ENCODE peak calls at places on chromosomes 1 and 21, in eight cellular contexts. One of them, this sample, is unnamed.

GRCh38 chr1:119978018-119978505 is 81.7 kb upstream of the ADAM30 start:
- DNase-seq in SK-N-SH: no peak
- DNase-seq in GM23338: no peak
- DNase-seq in neural progenitor cell: no peak
- DNase-seq in PC-3: no peak
- DNase-seq in hepatocyte: no peak
- DNase-seq in GM23248: no peak
- DNase-seq in MM.1S: no peak
- DNase-seq in this sample: no peak

GRCh38 chr21:32096411-32096810 is 182.4 kb downstream of the MIS18A start:
- DNase-seq in GM23248: peak
- DNase-seq in SK-N-SH: peak
- DNase-seq in hepatocyte: no peak
- DNase-seq in GM23338: peak
- DNase-seq in PC-3: peak
- DNase-seq in neural progenitor cell: peak
- DNase-seq in MM.1S: peak
- DNase-seq in this sample: peak

GRCh38 chr1:75953461-75953860 is 21.3 kb upstream of the ASB17 start:
- DNase-seq in hepatocyte: no peak
- DNase-seq in neural progenitor cell: peak
- DNase-seq in GM23248: no peak
- DNase-seq in PC-3: no peak
- DNase-seq in MM.1S: no peak
- DNase-seq in GM23338: peak
- DNase-seq in SK-N-SH: no peak
- DNase-seq in this sample: no peak

GRCh38 chr1:110243581-110243980 is 33.5 kb downstream of the KCNC4 start:
- DNase-seq in neural progenitor cell: peak
- DNase-seq in GM23338: peak
- DNase-seq in MM.1S: peak
- DNase-seq in SK-N-SH: no peak
- DNase-seq in GM23248: no peak
- DNase-seq in PC-3: no peak
- DNase-seq in hepatocyte: no peak
- DNase-seq in this sample: no peak

GRCh38 chr1:45585110-45585426 is 1.2 kb downstream of the NASP start:
- DNase-seq in MM.1S: no peak
- DNase-seq in SK-N-SH: no peak
- DNase-seq in PC-3: no peak
- DNase-seq in neural progenitor cell: no peak
- DNase-seq in GM23338: no peak
- DNase-seq in GM23248: no peak
- DNase-seq in hepatocyte: no peak
- DNase-seq in this sample: no peak

GRCh38 chr1:87778896-87779295 is 450.2 kb downstream of the LMO4 start:
- DNase-seq in neural progenitor cell: no peak
- DNase-seq in SK-N-SH: no peak
- DNase-seq in MM.1S: no peak
- DNase-seq in GM23248: no peak
- DNase-seq in PC-3: no peak
- DNase-seq in hepatocyte: no peak
- DNase-seq in GM23338: peak
- DNase-seq in this sample: no peak

GRCh38 chr1:89552481-89553194 is 28.0 kb downstream of the LRRC8B start:
- DNase-seq in GM23248: peak
- DNase-seq in neural progenitor cell: no peak
- DNase-seq in PC-3: no peak
- DNase-seq in SK-N-SH: no peak
- DNase-seq in MM.1S: peak
- DNase-seq in GM23338: no peak
- DNase-seq in hepatocyte: no peak
- DNase-seq in this sample: no peak

GRCh38 chr1:234613128-234613875 is 3.3 kb upstream of the IRF2BP2 start:
- DNase-seq in neural progenitor cell: no peak
- DNase-seq in hepatocyte: peak
- DNase-seq in GM23338: no peak
- DNase-seq in MM.1S: no peak
- DNase-seq in SK-N-SH: no peak
- DNase-seq in GM23248: peak
- DNase-seq in PC-3: no peak
- DNase-seq in this sample: no peak

GRCh38 chr1:32891241-32891570 is 4.9 kb downstream of the HPCA start:
- DNase-seq in GM23248: peak
- DNase-seq in PC-3: no peak
- DNase-seq in MM.1S: no peak
- DNase-seq in hepatocyte: no peak
- DNase-seq in GM23338: no peak
- DNase-seq in neural progenitor cell: no peak
- DNase-seq in SK-N-SH: no peak
- DNase-seq in this sample: no peak

DNA sequence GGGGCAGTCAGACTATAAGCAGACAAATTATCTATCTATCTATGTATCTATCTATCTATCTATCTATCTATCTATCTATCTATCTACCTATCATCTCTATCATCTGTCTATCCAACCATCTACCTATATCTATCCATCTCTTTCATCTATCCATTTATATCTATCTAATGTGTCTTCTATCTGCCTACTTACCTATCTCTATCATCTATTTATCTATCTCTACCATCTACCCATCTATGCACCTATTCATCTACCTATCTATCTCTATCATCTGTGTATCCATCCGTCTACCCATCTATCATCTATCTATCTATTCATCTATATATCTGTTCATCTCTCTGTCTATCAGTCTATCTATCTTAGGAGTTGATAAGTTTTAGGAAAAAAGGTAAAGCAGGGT is 10.8 kb upstream of the COG2 start:
- DNase-seq in PC-3: no peak
- DNase-seq in SK-N-SH: no peak
- DNase-seq in neural progenitor cell: no peak
- DNase-seq in GM23338: no peak
- DNase-seq in GM23248: no peak
- DNase-seq in MM.1S: no peak
- DNase-seq in hepatocyte: no peak
- DNase-seq in this sample: no peak
- TF ChIP-seq EZH2phosphoT487 in PC-3: no peak
- TF ChIP-seq EZH2phosphoT487 in SK-N-SH: no peak
- TF ChIP-seq EZH2phosphoT487 in neural progenitor cell: no peak
- TF ChIP-seq EZH2phosphoT487 in GM23338: no peak
- TF ChIP-seq EZH2phosphoT487 in GM23248: no peak
- TF ChIP-seq EZH2phosphoT487 in MM.1S: no peak
- TF ChIP-seq EZH2phosphoT487 in hepatocyte: no peak
- TF ChIP-seq EZH2phosphoT487 in this sample: no peak

GRCh38 chr1:69513621-69514020 is 54.1 kb upstream of the LRRC7 start:
- DNase-seq in GM23248: peak
- DNase-seq in PC-3: peak
- DNase-seq in SK-N-SH: no peak
- DNase-seq in MM.1S: no peak
- DNase-seq in hepatocyte: no peak
- DNase-seq in neural progenitor cell: no peak
- DNase-seq in GM23338: no peak
- DNase-seq in this sample: no peak
- TF ChIP-seq EZH2phosphoT487 in GM23248: peak
- TF ChIP-seq EZH2phosphoT487 in PC-3: no peak
- TF ChIP-seq EZH2phosphoT487 in SK-N-SH: no peak
- TF ChIP-seq EZH2phosphoT487 in MM.1S: no peak
- TF ChIP-seq EZH2phosphoT487 in hepatocyte: no peak
- TF ChIP-seq EZH2phosphoT487 in neural progenitor cell: no peak
- TF ChIP-seq EZH2phosphoT487 in GM23338: no peak
- TF ChIP-seq EZH2phosphoT487 in this sample: no peak

GRCh38 chr1:20105856-20106255 is 13.5 kb downstream of the PLA2G2D start:
- DNase-seq in MM.1S: no peak
- DNase-seq in GM23248: no peak
- DNase-seq in neural progenitor cell: no peak
- DNase-seq in SK-N-SH: no peak
- DNase-seq in PC-3: peak
- DNase-seq in hepatocyte: no peak
- DNase-seq in GM23338: no peak
- DNase-seq in this sample: no peak

GRCh38 chr1:20107351-20107750 is 12.0 kb downstream of the PLA2G2D start:
- DNase-seq in GM23338: no peak
- DNase-seq in MM.1S: no peak
- DNase-seq in neural progenitor cell: no peak
- DNase-seq in hepatocyte: no peak
- DNase-seq in SK-N-SH: no peak
- DNase-seq in PC-3: no peak
- DNase-seq in GM23248: no peak
- DNase-seq in this sample: no peak

GRCh38 chr1:20100632-20101355 is 18.5 kb downstream of the PLA2G2D start:
- DNase-seq in MM.1S: peak
- DNase-seq in GM23248: peak
- DNase-seq in PC-3: peak
- DNase-seq in SK-N-SH: peak
- DNase-seq in hepatocyte: peak
- DNase-seq in GM23338: peak
- DNase-seq in neural progenitor cell: peak
- DNase-seq in this sample: peak

GRCh38 chr1:20099533-20099932 is 19.8 kb downstream of the PLA2G2D start:
- DNase-seq in hepatocyte: no peak
- DNase-seq in SK-N-SH: no peak
- DNase-seq in neural progenitor cell: no peak
- DNase-seq in MM.1S: no peak
- DNase-seq in GM23338: no peak
- DNase-seq in PC-3: no peak
- DNase-seq in GM23248: no peak
- DNase-seq in this sample: no peak

GRCh38 chr1:20102875-20103274 is 16.5 kb downstream of the PLA2G2D start:
- DNase-seq in hepatocyte: no peak
- DNase-seq in PC-3: peak
- DNase-seq in SK-N-SH: no peak
- DNase-seq in MM.1S: no peak
- DNase-seq in GM23248: peak
- DNase-seq in GM23338: no peak
- DNase-seq in neural progenitor cell: no peak
- DNase-seq in this sample: no peak
- TF ChIP-seq EZH2phosphoT487 in hepatocyte: no peak
- TF ChIP-seq EZH2phosphoT487 in PC-3: no peak
- TF ChIP-seq EZH2phosphoT487 in SK-N-SH: no peak
- TF ChIP-seq EZH2phosphoT487 in MM.1S: no peak
- TF ChIP-seq EZH2phosphoT487 in GM23248: no peak
- TF ChIP-seq EZH2phosphoT487 in GM23338: no peak
- TF ChIP-seq EZH2phosphoT487 in neural progenitor cell: no peak
- TF ChIP-seq EZH2phosphoT487 in this sample: no peak

GRCh38 chr1:63730211-63730610 is 43.6 kb upstream of the ROR1 start:
- DNase-seq in GM23248: peak
- DNase-seq in PC-3: peak
- DNase-seq in neural progenitor cell: no peak
- DNase-seq in GM23338: peak
- DNase-seq in hepatocyte: no peak
- DNase-seq in MM.1S: no peak
- DNase-seq in SK-N-SH: peak
- DNase-seq in this sample: no peak
- TF ChIP-seq EZH2phosphoT487 in GM23248: no peak
- TF ChIP-seq EZH2phosphoT487 in PC-3: no peak
- TF ChIP-seq EZH2phosphoT487 in neural progenitor cell: no peak
- TF ChIP-seq EZH2phosphoT487 in GM23338: no peak
- TF ChIP-seq EZH2phosphoT487 in hepatocyte: no peak
- TF ChIP-seq EZH2phosphoT487 in MM.1S: no peak
- TF ChIP-seq EZH2phosphoT487 in SK-N-SH: no peak
- TF ChIP-seq EZH2phosphoT487 in this sample: no peak

GRCh38 chr1:164682570-164682969 is 123.6 kb downstream of the PBX1 start:
- DNase-seq in hepatocyte: peak
- DNase-seq in MM.1S: no peak
- DNase-seq in PC-3: no peak
- DNase-seq in SK-N-SH: no peak
- DNase-seq in GM23248: no peak
- DNase-seq in GM23338: peak
- DNase-seq in neural progenitor cell: no peak
- DNase-seq in this sample: no peak

GRCh38 chr1:164678289-164678688 is 119.3 kb downstream of the PBX1 start:
- DNase-seq in MM.1S: no peak
- DNase-seq in hepatocyte: no peak
- DNase-seq in PC-3: no peak
- DNase-seq in GM23248: peak
- DNase-seq in SK-N-SH: no peak
- DNase-seq in neural progenitor cell: no peak
- DNase-seq in GM23338: no peak
- DNase-seq in this sample: no peak

GRCh38 chr1:164685247-164685646 is 126.3 kb downstream of the PBX1 start:
- DNase-seq in PC-3: no peak
- DNase-seq in hepatocyte: no peak
- DNase-seq in SK-N-SH: no peak
- DNase-seq in GM23338: no peak
- DNase-seq in neural progenitor cell: no peak
- DNase-seq in MM.1S: no peak
- DNase-seq in GM23248: no peak
- DNase-seq in this sample: no peak

GRCh38 chr1:164685656-164686055 is 126.7 kb downstream of the PBX1 start:
- DNase-seq in PC-3: no peak
- DNase-seq in GM23248: no peak
- DNase-seq in neural progenitor cell: no peak
- DNase-seq in MM.1S: no peak
- DNase-seq in GM23338: no peak
- DNase-seq in hepatocyte: peak
- DNase-seq in SK-N-SH: no peak
- DNase-seq in this sample: no peak

DNA sequence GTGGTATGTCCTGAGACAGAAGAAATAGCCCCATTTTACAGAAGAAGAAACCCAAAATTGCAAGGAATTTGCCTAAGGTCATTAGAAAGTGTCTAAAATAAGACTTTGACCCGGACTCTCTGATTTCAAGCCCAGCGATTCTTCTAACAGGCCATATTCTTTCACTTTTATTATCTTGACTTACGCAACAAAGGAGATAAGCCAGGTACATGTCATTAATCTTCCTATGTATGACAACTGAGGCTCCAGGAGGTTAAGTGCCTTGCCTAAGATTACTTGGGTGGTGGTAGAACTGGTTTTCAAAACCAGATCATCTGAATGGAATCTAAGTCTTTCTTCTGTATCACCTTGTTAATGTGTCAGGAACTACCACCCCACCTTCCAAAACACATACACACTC is 124.3 kb downstream of the PBX1 start:
- DNase-seq in PC-3: peak
- DNase-seq in hepatocyte: peak
- DNase-seq in GM23338: no peak
- DNase-seq in SK-N-SH: no peak
- DNase-seq in GM23248: no peak
- DNase-seq in neural progenitor cell: no peak
- DNase-seq in MM.1S: no peak
- DNase-seq in this sample: peak
- TF ChIP-seq EZH2phosphoT487 in PC-3: no peak
- TF ChIP-seq EZH2phosphoT487 in hepatocyte: no peak
- TF ChIP-seq EZH2phosphoT487 in GM23338: no peak
- TF ChIP-seq EZH2phosphoT487 in SK-N-SH: no peak
- TF ChIP-seq EZH2phosphoT487 in GM23248: no peak
- TF ChIP-seq EZH2phosphoT487 in neural progenitor cell: no peak
- TF ChIP-seq EZH2phosphoT487 in MM.1S: no peak
- TF ChIP-seq EZH2phosphoT487 in this sample: no peak

This sample was measured in HCT116.